ENCODE peak calls at places on chromosomes 3 and 15, in ten cellular contexts. Z is GM23338, Q is sigmoid colon, P is transverse colon, S is SK-N-SH, N is Panc1, Y is K562, G is prostate gland, R is stomach, M is breast epithelium. C is an unnamed sample.

GRCh38 chr15:88571153-88572029 is 24.9 kb upstream of the DET1 start:
- DNase-seq in Z (no peak), Q (no peak), P (no peak), S (peak; percentile 54), N (no peak), Y (no peak), G (no peak), R (no peak), M (no peak), C (no peak)

GRCh38 chr3:64650710-64651109 is 37.1 kb downstream of the ADAMTS9 start:
- DNase-seq in Z (no peak), Q (no peak), P (no peak), S (no peak), N (no peak), Y (no peak), G (no peak), R (no peak), M (no peak), C (no peak)

GRCh38 chr3:116316781-116317180 is 128.5 kb downstream of the LSAMP start:
- DNase-seq in Z (no peak), Q (peak; percentile 71), P (no peak), S (no peak), N (no peak), Y (no peak), G (no peak), R (no peak), M (no peak), C (no peak)

GRCh38 chr3:62558549-62559112 is 185.3 kb upstream of the FEZF2 start:
- DNase-seq in Z (peak; percentile 88), Q (no peak), P (no peak), S (peak; percentile 53), N (no peak), Y (peak; percentile 12), G (no peak), R (no peak), M (no peak), C (no peak)

GRCh38 chr3:42526616-42527367 is 24.3 kb downstream of the VIPR1 start:
- DNase-seq in Z (peak; percentile 50), Q (no peak), P (no peak), S (no peak), N (no peak), Y (peak; percentile 25), G (no peak), R (no peak), M (no peak), C (no peak)

GRCh38 chr15:39713846-39714245 is 68.8 kb downstream of the FSIP1 start:
- DNase-seq in Z (no peak), Q (no peak), P (no peak), S (no peak), N (no peak), Y (no peak), G (no peak), R (no peak), M (no peak), C (no peak)

GRCh38 chr15:84151205-84151931 is 84.2 kb upstream of the GOLGA6L4 start:
- DNase-seq in Z (no peak), Q (peak; percentile 42), P (no peak), S (no peak), N (no peak), Y (no peak), G (no peak), R (no peak), M (no peak), C (no peak)

GRCh38 chr3:13110678-13111116 is 37.5 kb upstream of the IQSEC1 start:
- DNase-seq in Z (no peak), Q (no peak), P (peak; percentile 67), S (no peak), N (no peak), Y (no peak), G (peak; percentile 70), R (no peak), M (peak; percentile 57), C (peak; percentile 91)

DNA sequence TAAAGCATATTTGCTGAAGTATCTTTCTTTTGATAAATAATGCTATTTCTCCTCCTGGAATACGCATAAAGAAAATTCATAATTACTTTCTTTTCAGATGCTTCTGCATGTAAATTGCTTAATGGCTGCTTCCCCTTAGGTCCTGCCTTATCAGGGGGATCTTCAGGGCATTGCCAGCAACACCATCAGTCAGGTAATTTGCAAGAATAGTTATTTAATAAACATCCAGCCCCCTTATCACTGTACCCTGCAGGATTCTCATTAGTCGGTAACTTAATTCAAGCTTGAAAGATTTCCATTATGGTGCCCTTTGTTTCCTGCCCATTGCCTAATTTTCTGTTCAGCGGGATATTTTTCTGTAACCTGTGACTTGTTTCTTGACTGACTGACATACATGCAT is 414.4 kb downstream of the MFSD1 start:
- DNase-seq in Z (no peak), Q (no peak), P (no peak), S (peak; percentile 27), N (no peak), Y (no peak), G (no peak), R (no peak), M (no peak), C (no peak)
- TF ChIP-seq POLR2AphosphoS5 in Z (no peak), Q (no peak), P (no peak), S (no peak), N (no peak), Y (no peak), G (no peak), R (no peak), M (no peak), C (no peak)

GRCh38 chr3:150747909-150748568 is 14.9 kb downstream of the SIAH2 start:
- DNase-seq in Z (no peak), Q (no peak), P (no peak), S (peak; percentile 20), N (no peak), Y (no peak), G (no peak), R (no peak), M (no peak), C (no peak)

GRCh38 chr3:150746791-150747590 is 16.0 kb downstream of the SIAH2 start:
- DNase-seq in Z (no peak), Q (no peak), P (no peak), S (no peak), N (no peak), Y (no peak), G (no peak), R (no peak), M (no peak), C (no peak)

GRCh38 chr3:150749218-150749617 is 13.8 kb downstream of the SIAH2 start:
- DNase-seq in Z (no peak), Q (no peak), P (no peak), S (no peak), N (no peak), Y (no peak), G (no peak), R (no peak), M (no peak), C (no peak)

GRCh38 chr3:150745832-150746231 is 17.1 kb downstream of the SIAH2 start:
- DNase-seq in Z (no peak), Q (no peak), P (no peak), S (no peak), N (no peak), Y (no peak), G (no peak), R (no peak), M (no peak), C (no peak)

DNA sequence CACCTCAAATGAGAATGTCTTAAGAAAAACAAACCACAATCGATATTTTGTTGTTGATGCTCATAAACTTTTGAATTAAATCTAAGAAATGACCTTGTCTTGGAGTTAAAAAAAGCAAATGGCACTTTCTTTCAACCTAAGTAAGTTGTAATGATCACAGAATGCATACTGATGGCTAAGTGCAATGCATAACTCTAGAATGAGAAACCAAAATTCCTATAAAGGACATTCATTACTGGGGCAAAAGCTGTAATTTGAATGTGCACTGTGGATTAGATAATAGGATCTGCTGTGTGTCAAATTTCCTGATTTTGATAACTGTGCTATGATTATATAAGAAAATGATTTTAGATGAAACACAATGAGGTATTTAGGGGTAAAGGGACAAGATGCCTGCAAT is 14.3 kb downstream of the SIAH2 start:
- DNase-seq in Z (no peak), Q (no peak), P (no peak), S (no peak), N (no peak), Y (no peak), G (no peak), R (no peak), M (no peak), C (no peak)
- H3K27ac ChIP-seq in Z (no peak overlapping the region), Q (no peak overlapping the region), P (no peak overlapping the region), S (no peak overlapping the region), N (no peak overlapping the region), Y (no peak overlapping the region), G (peak overlapping the region; percentile 72), R (no peak overlapping the region), M (no peak overlapping the region), C (no peak overlapping the region)

GRCh38 chr3:178625053-178625600 is 88.9 kb downstream of the KCNMB2 start:
- DNase-seq in Z (no peak), Q (no peak), P (no peak), S (no peak), N (no peak), Y (no peak), G (no peak), R (no peak), M (no peak), C (peak; percentile 62)
- TF ChIP-seq POLR2AphosphoS5 in Z (no peak), Q (no peak), P (no peak), S (no peak), N (no peak), Y (no peak), G (no peak), R (no peak), M (no peak), C (no peak)

GRCh38 chr15:40912478-40912877 is 16.7 kb upstream of the DLL4 start:
- DNase-seq in Z (no peak), Q (no peak), P (no peak), S (no peak), N (no peak), Y (no peak), G (no peak), R (no peak), M (no peak), C (no peak)

GRCh38 chr15:40915106-40915661 is 14.0 kb upstream of the DLL4 start:
- DNase-seq in Z (no peak), Q (no peak), P (no peak), S (no peak), N (no peak), Y (no peak), G (no peak), R (no peak), M (no peak), C (no peak)

GRCh38 chr15:40915679-40916078 is 13.5 kb upstream of the DLL4 start:
- DNase-seq in Z (no peak), Q (no peak), P (no peak), S (no peak), N (no peak), Y (no peak), G (no peak), R (no peak), M (no peak), C (no peak)

GRCh38 chr15:40914013-40914412 is 15.1 kb upstream of the DLL4 start:
- DNase-seq in Z (no peak), Q (no peak), P (no peak), S (no peak), N (no peak), Y (no peak), G (no peak), R (no peak), M (no peak), C (no peak)

DNA sequence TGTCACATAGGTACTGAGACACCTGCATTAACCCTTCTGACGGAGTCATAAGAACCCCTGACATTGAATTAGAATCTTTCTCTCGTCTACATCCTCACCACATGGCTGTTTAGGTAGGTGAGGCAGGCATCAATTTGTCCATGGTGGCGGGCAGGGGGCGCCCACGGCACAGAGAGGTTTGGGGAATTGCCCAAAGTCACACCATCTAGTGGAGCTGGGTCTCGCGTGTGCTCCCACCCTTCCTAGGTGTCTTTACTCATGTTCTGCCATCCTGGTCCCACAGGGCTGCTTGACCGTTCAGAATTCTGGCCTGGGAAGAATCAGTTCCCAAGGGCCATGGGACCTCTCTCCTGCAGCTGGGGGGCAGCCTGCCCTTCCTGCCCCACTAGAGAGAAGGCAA is 14.7 kb upstream of the DLL4 start:
- DNase-seq in Z (peak; percentile 63), Q (no peak), P (no peak), S (no peak), N (no peak), Y (peak; percentile 45), G (no peak), R (no peak), M (no peak), C (no peak)
- H3K27ac ChIP-seq in Z (no peak overlapping the region), Q (no peak overlapping the region), P (no peak overlapping the region), S (no peak overlapping the region), N (no peak overlapping the region), Y (no peak overlapping the region), G (no peak overlapping the region), R (no peak overlapping the region), M (no peak overlapping the region), C (peak overlapping the region; percentile 41)